ENCODE peak calls at places on chromosomes 5 and 9, in ten cellular contexts. B is skeletal muscle cell; U is HTR-8/SVneo; G is erythroblast; P is HFFc6; S is activated CD4-positive, alpha-beta T cell treated with anti-CD3 and anti-CD28 coated beads, Interleukin-2, amount 10 ng/mL, durations not matched to agents 7 days and 5 days; M is astrocyte of the hippocampus; Y is naive B cell; Q is heart left ventricle; V is RPMI7951. K is an unnamed sample.

GRCh38 chr9:89154651-89155336 is 23.8 kb downstream of the SHC3 start:
- DNase-seq in B (peak), U (no peak), G (no peak), P (peak), S (peak), M (peak), Y (no peak), Q (no peak), V (peak), K (peak)

GRCh38 chr9:72038408-72038807 is 22.0 kb downstream of the C9orf57 start:
- DNase-seq in B (no peak), U (no peak), G (no peak), P (no peak), S (no peak), M (no peak), Y (no peak), Q (peak), V (no peak), K (no peak)

GRCh38 chr9:90070056-90070455 is 465.2 kb downstream of the GADD45G start:
- DNase-seq in B (no peak), U (no peak), G (no peak), P (no peak), S (no peak), M (no peak), Y (no peak), Q (no peak), V (no peak), K (no peak)

GRCh38 chr5:55472642-55473041 is 62.1 kb downstream of the PLPP1 start:
- DNase-seq in B (no peak), U (no peak), G (no peak), P (no peak), S (no peak), M (no peak), Y (no peak), Q (no peak), V (no peak), K (no peak)

GRCh38 chr9:127132921-127133647 is 10.6 kb upstream of the ANGPTL2 start:
- DNase-seq in B (no peak), U (no peak), G (no peak), P (peak), S (no peak), M (peak), Y (no peak), Q (no peak), V (no peak), K (peak)

GRCh38 chr9:131448818-131449217 is 53.9 kb upstream of the POMT1 start:
- DNase-seq in B (no peak), U (no peak), G (no peak), P (no peak), S (no peak), M (no peak), Y (no peak), Q (no peak), V (no peak), K (no peak)

GRCh38 chr9:91886433-91887031 is 63.5 kb downstream of the ROR2 start:
- DNase-seq in B (no peak), U (no peak), G (no peak), P (no peak), S (no peak), M (no peak), Y (no peak), Q (no peak), V (no peak), K (no peak)

GRCh38 chr9:38486056-38486455 is 61.8 kb upstream of the IGFBPL1 start:
- DNase-seq in B (no peak), U (no peak), G (no peak), P (no peak), S (no peak), M (no peak), Y (no peak), Q (no peak), V (no peak), K (no peak)

GRCh38 chr5:35096933-35097332 is 49.2 kb upstream of the AGXT2 start:
- DNase-seq in B (no peak), U (no peak), G (no peak), P (no peak), S (no peak), M (no peak), Y (no peak), Q (no peak), V (no peak), K (no peak)

GRCh38 chr5:151040211-151040747 is 19.9 kb downstream of the GPX3 start:
- DNase-seq in B (no peak), U (no peak), G (no peak), P (peak), S (no peak), M (no peak), Y (no peak), Q (no peak), V (no peak), K (peak)